ENCODE peak calls at places on chromosome 2, in seven cellular contexts. X is neuronal stem cell, D is mesendoderm, G is IMR-90, P is H1, L is H9, Y is mesenchymal stem cell. V is an unnamed sample.

GRCh38 chr2:135909976-135910375 is 33.7 kb upstream of the MCM6 start:
- DNase-seq in L (no peak), X (no peak), P (no peak), G (peak; percentile 62), Y (no peak), D (no peak), V (no peak)

GRCh38 chr2:111653913-111654312 is 230.1 kb downstream of the ANAPC1 start:
- DNase-seq in G (no peak), X (no peak), D (no peak), Y (no peak), P (no peak), L (no peak), V (no peak)

GRCh38 chr2:97848347-97848746 is 135.0 kb downstream of the ZAP70 start:
- DNase-seq in Y (no peak), P (no peak), G (no peak), X (no peak), L (no peak), D (no peak), V (no peak)

GRCh38 chr2:62309465-62310091 is 113.7 kb downstream of the B3GNT2 start:
- DNase-seq in P (no peak), Y (no peak), L (peak; percentile 53), X (no peak), G (no peak), D (no peak), V (no peak)

GRCh38 chr2:17303496-17303895 is 214.7 kb downstream of the RAD51AP2 start:
- DNase-seq in G (peak; percentile 33), D (no peak), L (no peak), Y (peak; percentile 22), X (no peak), P (no peak), V (no peak)

GRCh38 chr2:111659361-111660281 is 224.4 kb downstream of the ANAPC1 start:
- DNase-seq in D (peak; percentile 53), L (peak; percentile 73), P (peak; percentile 34), X (no peak), Y (peak; percentile 71), G (peak; percentile 85), V (peak; percentile 75)

GRCh38 chr2:158921599-158922408 is 46.6 kb upstream of the TANC1 start:
- DNase-seq in X (no peak), Y (no peak), P (no peak), L (peak; percentile 78), D (peak; percentile 6), G (no peak), V (no peak)

GRCh38 chr2:58521803-58522602 is 280.9 kb upstream of the FANCL start:
- DNase-seq in D (peak; percentile 71), P (no peak), X (no peak), L (no peak), G (no peak), Y (no peak), V (no peak)

GRCh38 chr2:88692187-88692586 is 714 bp downstream of the RPIA start:
- DNase-seq in G (peak; percentile 7), X (peak; percentile 3), P (no peak), D (peak; percentile 32), Y (peak; percentile 36), L (peak; percentile 33), V (no peak)

GRCh38 chr2:24152413-24153197 is 22.2 kb upstream of the FAM228A start:
- DNase-seq in P (no peak), L (no peak), Y (no peak), X (no peak), D (no peak), G (no peak), V (peak; percentile 82)

GRCh38 chr2:14903709-14904374 is 271.3 kb downstream of the LRATD1 start:
- DNase-seq in D (peak; percentile 87), X (peak; percentile 18), P (peak; percentile 50), L (peak; percentile 90), G (no peak), Y (no peak), V (peak; percentile 27)

GRCh38 chr2:72893594-72894319 is 6.5 kb downstream of the SPR start:
- DNase-seq in L (peak; percentile 85), G (peak; percentile 73), Y (peak; percentile 75), D (peak; percentile 85), P (no peak), X (no peak), V (peak; percentile 56)

GRCh38 chr2:223930002-223930976 is 14.8 kb downstream of the WDFY1 start:
- DNase-seq in X (no peak), D (no peak), L (peak; percentile 43), Y (peak; percentile 62), P (no peak), G (peak; percentile 76), V (peak; percentile 95)
- H2AK5ac ChIP-seq in X (no peak overlapping the region), D (no peak overlapping the region), L (no peak overlapping the region), Y (no peak overlapping the region), P (no peak overlapping the region), G (peak overlapping the region; percentile 3), V (no peak overlapping the region)

GRCh38 chr2:234024304-234024703 is 26.2 kb upstream of the SPP2 start:
- DNase-seq in D (no peak), Y (no peak), P (no peak), L (no peak), X (no peak), G (no peak), V (no peak)
- H3K9ac ChIP-seq in D (no peak overlapping the region), Y (no peak overlapping the region), P (no peak overlapping the region), L (no peak overlapping the region), X (no peak overlapping the region), G (no peak overlapping the region), V (no peak overlapping the region)

DNA sequence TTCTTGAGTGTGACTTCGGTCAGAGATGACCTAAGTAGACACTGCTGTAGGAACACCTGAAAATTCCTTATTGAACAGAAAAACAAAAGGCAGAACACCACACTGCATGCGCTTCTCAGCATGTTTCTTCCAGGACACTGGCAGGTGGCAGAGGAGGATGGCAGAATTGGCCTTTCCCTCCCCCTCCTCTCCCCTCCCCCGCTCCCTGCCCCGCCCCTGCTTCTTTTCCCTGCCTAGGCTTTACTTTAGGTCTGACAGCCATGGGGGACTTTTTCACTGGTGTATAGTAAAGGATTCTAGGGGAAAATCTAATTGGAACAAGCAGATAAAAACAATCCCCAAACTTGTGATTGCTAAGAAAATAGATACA is 109.6 kb downstream of the NOL10 start:
- DNase-seq in Y (no peak), L (peak; percentile 48), G (no peak), D (no peak), X (no peak), P (no peak), V (no peak)
- H3K18ac ChIP-seq in Y (no peak overlapping the region), L (no peak overlapping the region), G (no peak overlapping the region), D (no peak overlapping the region), X (no peak overlapping the region), P (peak overlapping the region; percentile 15), V (no peak overlapping the region)

GRCh38 chr2:226187601-226188000 is 612.0 kb downstream of the IRS1 start:
- DNase-seq in L (no peak), X (no peak), P (no peak), D (no peak), Y (peak; percentile 78), G (peak; percentile 95), V (no peak)
- H2AK5ac ChIP-seq in L (no peak overlapping the region), X (no peak overlapping the region), P (no peak overlapping the region), D (no peak overlapping the region), Y (no peak overlapping the region), G (no peak overlapping the region), V (no peak overlapping the region)

DNA sequence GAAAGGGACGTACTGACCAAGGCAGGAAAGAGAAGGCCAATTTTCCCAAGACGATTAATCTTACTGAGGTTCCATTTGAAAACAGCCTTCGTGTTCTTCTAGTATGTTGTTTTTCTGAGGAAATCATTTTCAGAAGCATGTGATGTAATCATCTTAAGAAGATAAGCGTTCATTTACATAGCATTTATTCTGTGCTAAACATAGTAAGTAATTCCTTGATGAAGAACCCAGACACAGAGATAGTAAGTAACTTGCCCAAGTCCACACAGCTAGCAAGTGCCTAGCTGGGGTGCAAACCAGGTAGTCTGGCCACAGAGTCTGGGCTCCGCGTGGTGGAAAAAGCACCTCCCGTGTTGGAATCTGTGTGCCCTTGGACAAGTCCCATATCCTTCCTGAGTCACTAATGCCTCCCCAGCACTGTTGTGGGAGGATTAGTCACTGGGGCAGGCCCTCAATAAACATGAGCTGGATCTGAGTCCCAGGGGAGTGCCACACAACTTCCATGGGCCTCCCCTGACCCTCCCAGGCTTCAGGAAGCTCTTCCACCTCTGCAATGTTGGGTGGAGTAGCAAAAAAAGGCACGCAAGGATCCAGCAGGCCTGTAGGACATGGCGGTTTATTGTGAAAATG is 26.9 kb upstream of the ASAP2 start:
- DNase-seq in L (no peak), P (no peak), X (no peak), Y (peak; percentile 88), G (peak; percentile 90), D (no peak), V (peak; percentile 30)
- H3K9ac ChIP-seq in L (no peak overlapping the region), P (no peak overlapping the region), X (no peak overlapping the region), Y (peak overlapping the region; percentile 93), G (peak overlapping the region; percentile 38), D (no peak overlapping the region), V (no peak overlapping the region)

GRCh38 chr2:71783815-71784214 is 330.5 kb downstream of the DYSF start:
- DNase-seq in D (no peak), P (no peak), L (peak; percentile 10), G (no peak), X (no peak), Y (no peak), V (no peak)
- H3K18ac ChIP-seq in D (no peak overlapping the region), P (no peak overlapping the region), L (no peak overlapping the region), G (no peak overlapping the region), X (no peak overlapping the region), Y (no peak overlapping the region), V (no peak overlapping the region)

GRCh38 chr2:636151-636621 is 41.0 kb downstream of the TMEM18 start:
- DNase-seq in P (no peak), D (no peak), L (no peak), X (no peak), Y (no peak), G (no peak), V (no peak)
- H2AK5ac ChIP-seq in P (no peak overlapping the region), D (no peak overlapping the region), L (no peak overlapping the region), X (peak overlapping the region; percentile 99), Y (no peak overlapping the region), G (no peak overlapping the region), V (no peak overlapping the region)

GRCh38 chr2:150491430-150491829 is 4.0 kb upstream of the RND3 start:
- DNase-seq in L (no peak), D (no peak), P (no peak), Y (no peak), X (no peak), G (no peak), V (no peak)
- H3K9ac ChIP-seq in L (no peak overlapping the region), D (no peak overlapping the region), P (no peak overlapping the region), Y (peak overlapping the region; percentile 71), X (no peak overlapping the region), G (no peak overlapping the region), V (no peak overlapping the region)

GRCh38 chr2:112706170-112706664 is 14.6 kb upstream of the NT5DC4 start:
- DNase-seq in X (no peak), L (no peak), G (peak; percentile 79), P (no peak), D (peak; percentile 82), Y (peak; percentile 58), V (peak; percentile 87)

GRCh38 chr2:112705576-112705975 is 15.2 kb upstream of the NT5DC4 start:
- DNase-seq in X (no peak), L (no peak), Y (no peak), P (no peak), G (no peak), D (no peak), V (no peak)

GRCh38 chr2:112700004-112700667 is 20.7 kb upstream of the NT5DC4 start:
- DNase-seq in X (no peak), L (no peak), D (no peak), P (no peak), G (no peak), Y (no peak), V (peak; percentile 27)

GRCh38 chr2:112701092-112701491 is 19.7 kb upstream of the NT5DC4 start:
- DNase-seq in L (no peak), G (peak; percentile 51), X (no peak), D (no peak), Y (no peak), P (no peak), V (no peak)

GRCh38 chr2:112703684-112704083 is 17.1 kb upstream of the NT5DC4 start:
- DNase-seq in Y (no peak), P (no peak), G (no peak), L (no peak), X (no peak), D (no peak), V (no peak)
- H3K18ac ChIP-seq in Y (no peak overlapping the region), P (no peak overlapping the region), G (no peak overlapping the region), L (no peak overlapping the region), X (no peak overlapping the region), D (no peak overlapping the region), V (no peak overlapping the region)